ENCODE peak calls at places on chromosomes 6 and 20, in ten cellular contexts. F is HFFc6; S is stimulated activated CD4-positive, alpha-beta T cell treated with anti-CD3 and anti-CD28 coated beads, Interleukin-1b, Interleukin-23, amount 100 ng/mL, for 1 hour; R is G401; J is activated CD4-positive, alpha-beta T cell treated with anti-CD3 and anti-CD28 coated beads for 4 hours; V is central memory CD4-positive, alpha-beta T cell; G is NCI-H2081 treated with DMSO at 0.1 percent for 48 hours; N is mesothelial cell of epicardium; O is GM12865; X is ELR. P is an unnamed sample.

GRCh38 chr6:3808759-3809514 is 40.2 kb upstream of the FAM50B start:
- DNase-seq in G (no peak), X (peak), R (no peak), J (no peak), O (no peak), S (no peak), V (no peak), N (no peak), F (peak), P (peak)

GRCh38 chr6:157911278-157911677 is 70.4 kb upstream of the SYNJ2 start:
- DNase-seq in G (no peak), S (no peak), F (no peak), X (no peak), O (no peak), R (no peak), J (no peak), V (no peak), N (no peak), P (no peak)

GRCh38 chr20:20214757-20215275 is 153.1 kb upstream of the INSM1 start:
- DNase-seq in G (peak), J (no peak), O (no peak), N (no peak), X (no peak), F (no peak), S (no peak), R (peak), V (no peak), P (no peak)

GRCh38 chr6:453152-453551 is 61.6 kb downstream of the IRF4 start:
- DNase-seq in X (no peak), O (no peak), V (no peak), F (no peak), J (no peak), R (peak), S (no peak), G (no peak), N (no peak), P (peak)

GRCh38 chr6:26305097-26305841 is 59.7 kb upstream of the BTN3A2 start:
- DNase-seq in X (peak), S (no peak), N (no peak), G (no peak), O (peak), R (peak), V (peak), F (peak), J (peak), P (no peak)

GRCh38 chr20:2401527-2401926 is 20.8 kb downstream of the TGM6 start:
- DNase-seq in S (no peak), G (no peak), R (no peak), V (no peak), J (no peak), O (no peak), X (no peak), F (no peak), N (no peak), P (no peak)

GRCh38 chr20:14632906-14633305 is 295.5 kb upstream of the FLRT3 start:
- DNase-seq in J (no peak), N (no peak), V (no peak), O (no peak), F (no peak), S (no peak), G (no peak), R (no peak), X (no peak), P (no peak)

GRCh38 chr6:39508513-39508912 is 186.0 kb upstream of the KCNK16 start:
- DNase-seq in J (no peak), G (no peak), F (no peak), R (no peak), N (no peak), S (no peak), O (no peak), X (no peak), V (no peak), P (no peak)

GRCh38 chr20:48897298-48898044 is 24.0 kb upstream of the ARFGEF2 start:
- DNase-seq in X (peak), S (no peak), O (no peak), R (no peak), J (no peak), F (peak), N (no peak), G (no peak), V (no peak), P (no peak)

GRCh38 chr6:123182998-123183397 is 187.0 kb downstream of the CLVS2 start:
- DNase-seq in O (no peak), R (no peak), G (no peak), V (no peak), N (no peak), S (no peak), J (no peak), X (no peak), F (no peak), P (no peak)

GRCh38 chr20:35883341-35883777 is 70.9 kb downstream of the SCAND1 start:
- DNase-seq in J (no peak), S (no peak), X (peak), O (no peak), F (no peak), N (no peak), V (no peak), G (no peak), R (no peak), P (no peak)